ENCODE peak calls at places on chromosomes 11 and 22, in five cellular contexts. P is bronchial epithelial cell, M is endothelial cell of umbilical vein, B is HepG2, W is IMR-90. I is an unnamed sample.

GRCh38 chr11:128784059-128784804 is 82.9 kb downstream of the KCNJ1 start:
- DNase-seq in P (no peak), M (no peak), B (no peak), W (no peak), I (peak; percentile 77)

GRCh38 chr11:108003623-108004022 is 5.1 kb upstream of the CUL5 start:
- DNase-seq in P (no peak), M (no peak), B (no peak), W (no peak), I (no peak)

GRCh38 chr11:61369372-61370348 is 7.5 kb downstream of the TMEM138 start:
- DNase-seq in P (peak; percentile 100), M (no peak), B (peak; percentile 76), W (peak; percentile 99), I (no peak)

GRCh38 chr11:132228756-132229325 is 858.4 kb downstream of the NTM start:
- DNase-seq in P (peak; percentile 27), M (no peak), B (no peak), W (peak; percentile 43), I (no peak)

GRCh38 chr11:71525188-71525937 is 1.7 kb upstream of the KRTAP5-7 start:
- DNase-seq in P (no peak), M (no peak), B (no peak), W (no peak), I (no peak)

GRCh38 chr11:80116796-80117195 is 676.0 kb upstream of the TENM4 start:
- DNase-seq in P (no peak), M (no peak), B (no peak), W (no peak), I (no peak)

GRCh38 chr11:69828276-69828970 is 9.2 kb upstream of the FGF3 start:
- DNase-seq in P (no peak), M (no peak), B (no peak), W (no peak), I (peak; percentile 81)

GRCh38 chr22:28702891-28703290 is 23.3 kb upstream of the TTC28 start:
- DNase-seq in P (no peak), M (no peak), B (no peak), W (no peak), I (no peak)

GRCh38 chr11:71843858-71844257 is 10.9 kb downstream of the DEFB108B start:
- DNase-seq in P (no peak), M (no peak), B (no peak), W (no peak), I (no peak)

GRCh38 chr11:119680899-119681370 is 48.1 kb downstream of the NECTIN1 start:
- DNase-seq in P (peak; percentile 47), M (no peak), B (no peak), W (peak; percentile 7), I (no peak)

GRCh38 chr11:73149105-73149504 is 7.0 kb upstream of the FCHSD2 start:
- DNase-seq in P (no peak), M (no peak), B (no peak), W (no peak), I (no peak)

GRCh38 chr11:124839051-124839971 is 25.9 kb upstream of the ROBO3 start:
- DNase-seq in P (no peak), M (no peak), B (no peak), W (no peak), I (peak; percentile 80)

GRCh38 chr11:80118071-80118470 is 677.2 kb upstream of the TENM4 start:
- DNase-seq in P (peak; percentile 58), M (no peak), B (no peak), W (no peak), I (peak; percentile 14)

GRCh38 chr11:1298695-1299492 is 10.5 kb downstream of the TOLLIP start:
- DNase-seq in P (peak; percentile 85), M (no peak), B (peak; percentile 91), W (peak; percentile 59), I (peak; percentile 42)

GRCh38 chr11:108115495-108116140 is 5.7 kb upstream of the ACAT1 start:
- DNase-seq in P (peak; percentile 86), M (peak; percentile 93), B (no peak), W (peak; percentile 89), I (peak; percentile 62)

GRCh38 chr11:23021287-23021863 is 161.1 kb upstream of the CCDC179 start:
- DNase-seq in P (peak; percentile 15), M (peak; percentile 33), B (peak; percentile 9), W (peak; percentile 51), I (peak; percentile 59)

GRCh38 chr11:15910761-15911160 is 445.6 kb downstream of the SOX6 start:
- DNase-seq in P (no peak), M (no peak), B (no peak), W (no peak), I (no peak)

GRCh38 chr11:15912825-15913224 is 443.5 kb downstream of the SOX6 start:
- DNase-seq in P (no peak), M (no peak), B (no peak), W (no peak), I (no peak)

GRCh38 chr11:15912291-15912690 is 444.1 kb downstream of the SOX6 start:
- DNase-seq in P (no peak), M (no peak), B (no peak), W (no peak), I (no peak)

GRCh38 chr11:15911377-15912044 is 444.8 kb downstream of the SOX6 start:
- DNase-seq in P (peak; percentile 68), M (peak; percentile 21), B (no peak), W (peak; percentile 74), I (no peak)

GRCh38 chr11:15913261-15913660 is 443.1 kb downstream of the SOX6 start:
- DNase-seq in P (no peak), M (no peak), B (no peak), W (no peak), I (no peak)
- TF ChIP-seq CTCF in P (no peak), M (no peak), B (peak; percentile 14), W (peak; percentile 26), I (peak; percentile 11)

GRCh38 chr11:84164722-84165121 is 878.6 kb upstream of the CCDC90B start:
- DNase-seq in P (no peak), M (no peak), B (no peak), W (no peak), I (no peak)
- H3K36me3 ChIP-seq in P (no peaks in the 10 kb centered on the region), M (no peaks in the 10 kb centered on the region), B (no peaks in the 10 kb centered on the region), W (no peaks in the 10 kb centered on the region), I (no peaks in the 10 kb centered on the region)

GRCh38 chr11:75380245-75380644 is 19.1 kb upstream of the RPS3 start:
- DNase-seq in P (no peak), M (no peak), B (no peak), W (no peak), I (no peak)

GRCh38 chr11:75374646-75375045 is 23.2 kb upstream of the ARRB1 start:
- DNase-seq in P (no peak), M (no peak), B (no peak), W (no peak), I (no peak)

GRCh38 chr11:75375626-75376025 is 23.7 kb upstream of the RPS3 start:
- DNase-seq in P (no peak), M (no peak), B (no peak), W (no peak), I (no peak)

GRCh38 chr11:75371930-75372876 is 20.7 kb upstream of the ARRB1 start:
- DNase-seq in P (peak; percentile 91), M (no peak), B (peak; percentile 65), W (no peak), I (no peak)

GRCh38 chr11:75376175-75376574 is 23.1 kb upstream of the RPS3 start:
- DNase-seq in P (no peak), M (no peak), B (no peak), W (no peak), I (peak; percentile 21)
- TF ChIP-seq CTCF in P (no peak), M (peak; percentile 3), B (peak; percentile 43), W (peak; percentile 2), I (no peak)

GRCh38 chr22:31271485-31271884 is 20.8 kb downstream of the PIK3IP1 start:
- DNase-seq in P (no peak), M (no peak), B (peak; percentile 50), W (no peak), I (no peak)
- H3K36me3 ChIP-seq in P (peaks cover 64% of the 10 kb centered on the region), M (peaks cover 32% of the 10 kb centered on the region), B (peaks cover 79% of the 10 kb centered on the region), W (peaks cover 28% of the 10 kb centered on the region), I (no peaks in the 10 kb centered on the region)

GRCh38 chr22:50162391-50162956 is 8.1 kb upstream of the PANX2 start:
- DNase-seq in P (no peak), M (no peak), B (no peak), W (no peak), I (no peak)

GRCh38 chr22:50165438-50166123 is 5.0 kb upstream of the PANX2 start:
- DNase-seq in P (no peak), M (no peak), B (no peak), W (no peak), I (no peak)

GRCh38 chr22:50157976-50158375 is 12.6 kb upstream of the PANX2 start:
- DNase-seq in P (peak; percentile 71), M (no peak), B (no peak), W (no peak), I (no peak)

GRCh38 chr22:50161508-50162390 is 8.8 kb upstream of the PANX2 start:
- DNase-seq in P (no peak), M (no peak), B (no peak), W (no peak), I (no peak)

DNA sequence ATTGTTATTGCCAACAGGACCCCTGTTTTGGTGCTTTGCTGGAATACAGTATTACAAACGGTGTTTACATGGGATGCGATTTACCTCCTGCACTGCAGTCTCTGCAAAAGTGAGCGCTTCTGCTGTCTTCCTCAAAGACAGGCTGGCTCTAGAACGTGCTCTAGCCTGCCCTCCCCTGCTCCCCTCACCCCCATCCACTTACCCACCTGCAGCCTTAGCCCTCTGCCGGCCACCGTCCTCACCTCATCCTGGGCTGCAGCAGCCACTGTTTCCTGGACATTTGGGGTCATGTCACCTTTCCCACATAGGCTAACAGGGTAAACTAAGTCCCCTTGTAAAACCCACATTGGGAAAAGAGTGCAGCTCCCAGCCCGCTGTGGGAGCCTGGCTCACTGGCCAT is 9.6 kb upstream of the PANX2 start:
- DNase-seq in P (no peak), M (no peak), B (no peak), W (no peak), I (no peak)
- TF ChIP-seq CTCF in P (no peak), M (no peak), B (no peak), W (no peak), I (no peak)

DNA sequence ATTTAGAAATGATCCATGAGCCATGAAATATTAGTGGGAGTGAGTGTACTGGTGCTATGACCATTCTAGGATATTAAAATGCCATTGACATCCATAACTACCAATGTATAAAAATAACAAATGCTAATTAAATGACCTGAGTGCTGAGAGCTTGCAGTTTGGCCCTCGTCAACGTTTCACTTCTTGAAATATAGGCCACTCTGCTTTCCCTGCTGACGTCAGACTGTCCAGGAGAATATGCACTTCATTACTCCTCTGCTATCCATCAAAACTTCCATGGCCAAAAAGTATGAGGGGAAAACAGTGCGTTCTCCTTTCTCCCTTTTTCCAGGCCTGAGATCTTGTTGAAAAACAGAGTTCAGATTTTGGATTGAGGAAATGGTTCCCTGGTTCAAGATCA is 563.1 kb downstream of the METTL15 start:
- DNase-seq in P (no peak), M (no peak), B (no peak), W (no peak), I (no peak)
- H3K36me3 ChIP-seq in P (no peaks in the 10 kb centered on the region), M (no peaks in the 10 kb centered on the region), B (no peaks in the 10 kb centered on the region), W (no peaks in the 10 kb centered on the region), I (no peaks in the 10 kb centered on the region)

GRCh38 chr11:77370217-77370616 is 68.7 kb upstream of the GDPD4 start:
- DNase-seq in P (no peak), M (no peak), B (no peak), W (no peak), I (no peak)
- TF ChIP-seq CTCF in P (no peak), M (no peak), B (no peak), W (no peak), I (no peak)

GRCh38 chr11:115506909-115507649 is 2.9 kb upstream of the CADM1 start:
- DNase-seq in P (no peak), M (no peak), B (no peak), W (no peak), I (no peak)
- H3K36me3 ChIP-seq in P (no peaks in the 10 kb centered on the region), M (no peaks in the 10 kb centered on the region), B (no peaks in the 10 kb centered on the region), W (no peaks in the 10 kb centered on the region), I (no peaks in the 10 kb centered on the region)